ENCODE peak calls at places on chromosomes 11 and 22, in seven cellular contexts. H is GM12878, M is HepG2, X is GM12892, J is SK-N-SH, V is H1, S is K562. A is an unnamed sample.

GRCh38 chr11:106280041-106280440 is 202.6 kb downstream of the AASDHPPT start:
- DNase-seq in H (no peak), M (no peak), X (no peak), J (no peak), V (no peak), S (no peak), A (no peak)

GRCh38 chr11:12175694-12176241 is 65.4 kb downstream of the MICAL2 start:
- DNase-seq in H (no peak), M (no peak), X (no peak), J (no peak), V (no peak), S (peak), A (no peak)

GRCh38 chr11:19558189-19558986 is 154.2 kb upstream of the NAV2 start:
- DNase-seq in H (no peak), M (no peak), X (no peak), J (no peak), V (no peak), S (no peak), A (no peak)

GRCh38 chr22:44023404-44024287 is 456 bp upstream of the PARVB start:
- DNase-seq in H (no peak), M (no peak), X (peak), J (peak), V (no peak), S (peak), A (peak)

GRCh38 chr11:46826310-46827044 is 19.6 kb downstream of the CKAP5 start:
- DNase-seq in H (no peak), M (peak), X (peak), J (peak), V (no peak), S (peak), A (peak)

GRCh38 chr22:29072979-29073617 is at the start of gene KREMEN1:
- DNase-seq in H (no peak), M (no peak), X (no peak), J (no peak), V (no peak), S (no peak), A (no peak)

GRCh38 chr11:112613051-112613972 is 347.9 kb upstream of the NCAM1 start:
- DNase-seq in H (no peak), M (peak), X (no peak), J (peak), V (no peak), S (no peak), A (no peak)

GRCh38 chr11:70078796-70079616 is 889 bp downstream of the ANO1 start:
- DNase-seq in H (no peak), M (no peak), X (no peak), J (peak), V (no peak), S (no peak), A (no peak)

GRCh38 chr11:61596990-61597389 is 16.1 kb upstream of the SYT7 start:
- DNase-seq in H (no peak), M (no peak), X (no peak), J (no peak), V (no peak), S (no peak), A (no peak)

GRCh38 chr22:34608716-34609115 is 457.2 kb upstream of the ISX start:
- DNase-seq in H (no peak), M (no peak), X (no peak), J (no peak), V (no peak), S (no peak), A (no peak)

GRCh38 chr22:19868333-19868732 is 13.7 kb upstream of the GNB1L start:
- DNase-seq in H (no peak), M (no peak), X (no peak), J (no peak), V (no peak), S (no peak), A (no peak)

GRCh38 chr11:111331711-111332479 is 33.5 kb downstream of the POU2AF3 start:
- DNase-seq in H (no peak), M (no peak), X (no peak), J (peak), V (no peak), S (no peak), A (no peak)
- TF ChIP-seq POLR2AphosphoS5 in H (no peak), M (no peak), X (no peak), J (peak), V (no peak), S (no peak), A (peak)

DNA sequence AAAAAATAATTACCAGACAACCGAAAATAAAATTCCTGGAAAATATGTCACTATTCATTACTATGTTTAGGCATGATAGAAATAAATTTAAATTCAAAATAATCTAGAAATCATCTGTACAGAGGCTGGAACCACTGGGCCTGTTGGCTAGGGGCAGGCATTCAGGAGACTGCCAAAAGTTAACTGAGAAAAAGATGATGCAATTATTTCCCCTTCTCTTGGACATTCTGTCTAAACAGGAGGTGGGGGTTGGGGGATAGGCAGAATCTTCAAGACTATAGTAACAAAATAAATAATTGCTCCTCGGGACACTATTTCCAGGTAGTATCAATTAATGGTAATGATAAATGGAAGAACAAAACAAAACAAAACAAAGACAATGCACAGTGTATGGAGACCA is 14.1 kb downstream of the BTBD10 start:
- DNase-seq in H (no peak), M (no peak), X (no peak), J (no peak), V (no peak), S (peak), A (no peak)
- TF ChIP-seq TAF1 in H (no peak), M (no peak), X (no peak), J (no peak), V (no peak), S (no peak), A (no peak)

GRCh38 chr11:117827521-117828511 is 3.3 kb upstream of the FXYD2 start:
- DNase-seq in H (no peak), M (no peak), X (no peak), J (no peak), V (no peak), S (no peak), A (no peak)

GRCh38 chr11:117828641-117829368 is 4.3 kb upstream of the FXYD2 start:
- DNase-seq in H (no peak), M (no peak), X (no peak), J (no peak), V (no peak), S (peak), A (no peak)

GRCh38 chr11:117830072-117830471 is 5.5 kb upstream of the FXYD2 start:
- DNase-seq in H (no peak), M (no peak), X (no peak), J (no peak), V (no peak), S (no peak), A (no peak)

GRCh38 chr11:117830674-117831351 is 6.3 kb upstream of the FXYD2 start:
- DNase-seq in H (no peak), M (no peak), X (no peak), J (no peak), V (no peak), S (no peak), A (no peak)

GRCh38 chr11:117829369-117829725 is 4.8 kb upstream of the FXYD2 start:
- DNase-seq in H (no peak), M (no peak), X (no peak), J (no peak), V (no peak), S (no peak), A (no peak)
- TF ChIP-seq POLR2AphosphoS5 in H (no peak), M (no peak), X (no peak), J (no peak), V (no peak), S (no peak), A (no peak)

DNA sequence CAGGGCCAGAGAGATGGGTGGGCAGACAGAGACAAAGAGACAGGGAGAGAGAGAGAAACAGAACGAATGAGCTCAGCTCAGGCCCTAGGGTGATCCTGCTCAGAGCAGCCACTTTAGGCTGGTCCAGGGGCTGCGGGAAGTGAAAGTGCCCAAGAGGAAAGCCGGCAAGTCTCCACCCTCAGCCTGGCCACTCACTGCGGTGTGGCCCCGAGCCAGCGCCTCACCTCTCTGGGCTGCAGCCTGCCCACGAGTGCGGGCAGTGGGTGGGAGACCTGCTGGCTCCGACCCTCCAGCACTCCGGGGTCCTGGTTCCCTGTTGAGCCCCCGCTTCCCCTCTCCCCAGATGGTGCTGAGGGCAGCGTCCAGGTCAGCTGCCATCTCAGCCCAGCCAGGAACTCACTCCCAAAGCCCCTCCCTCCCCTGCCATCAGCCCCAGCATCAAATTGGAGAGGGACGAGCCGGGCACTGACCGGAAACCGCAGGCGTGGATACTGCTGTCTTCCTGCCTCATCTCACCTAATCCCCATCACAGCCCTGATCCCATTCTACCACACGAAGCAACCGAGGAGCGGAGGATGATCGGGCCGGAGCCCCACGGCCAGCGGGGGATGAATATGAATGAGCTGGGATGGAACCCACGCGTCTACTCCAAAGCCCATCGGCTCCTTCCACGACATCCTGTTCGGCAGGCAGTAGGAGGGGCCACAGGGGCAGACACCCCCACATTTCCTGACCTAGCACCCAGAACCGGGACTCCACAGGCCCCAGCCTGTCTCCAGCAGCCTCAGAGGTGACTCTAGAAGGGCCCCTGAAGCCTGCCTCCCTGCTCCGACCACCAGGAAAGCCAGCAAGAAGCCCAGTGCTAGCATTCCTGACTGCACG is 16.9 kb downstream of the ELFN2 start:
- DNase-seq in H (no peak), M (no peak), X (no peak), J (no peak), V (no peak), S (no peak), A (no peak)
- TF ChIP-seq TAF1 in H (no peak), M (no peak), X (no peak), J (no peak), V (no peak), S (no peak), A (no peak)

DNA sequence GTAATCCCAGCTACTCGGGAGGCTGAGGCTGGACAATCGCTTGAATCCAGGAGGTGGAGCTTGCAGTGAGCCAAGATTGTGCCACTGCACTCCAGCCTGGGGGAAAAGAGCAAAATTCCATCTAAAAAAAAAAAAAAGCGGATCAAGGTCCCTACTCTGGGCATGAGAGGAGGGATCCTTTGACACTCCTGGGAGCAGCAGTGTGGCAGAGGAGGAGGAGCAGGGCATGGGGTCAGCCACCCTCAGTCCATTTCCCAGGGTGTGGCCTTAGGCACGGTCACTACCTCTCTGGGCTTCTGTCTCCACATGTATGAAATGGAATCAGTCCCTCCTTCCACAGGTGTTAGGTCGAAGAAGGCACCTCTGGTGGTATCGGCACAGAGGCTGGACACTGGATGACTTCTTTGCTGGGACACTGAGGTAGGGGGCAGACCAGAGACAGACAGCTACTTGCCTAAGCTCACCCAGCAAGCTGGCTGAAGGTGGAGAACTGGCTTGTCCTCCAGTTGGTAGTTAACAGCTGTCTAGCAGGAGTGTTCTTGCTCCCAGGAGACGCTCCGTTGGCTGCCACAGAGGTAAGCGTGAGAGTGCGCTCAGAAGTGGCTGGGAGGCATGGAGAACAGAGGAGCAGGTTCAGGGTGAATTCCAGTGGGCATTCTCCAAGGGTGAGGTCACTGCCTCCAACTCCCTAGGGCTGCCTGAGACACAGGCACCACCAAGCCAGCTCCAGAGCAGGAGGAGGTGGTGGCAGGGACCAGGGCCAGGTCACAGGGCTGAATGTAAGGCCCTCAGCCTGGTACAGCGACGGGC is 19.6 kb downstream of the TXN2 start:
- DNase-seq in H (no peak), M (peak), X (no peak), J (no peak), V (peak), S (no peak), A (no peak)
- TF ChIP-seq POLR2AphosphoS5 in H (no peak), M (no peak), X (no peak), J (no peak), V (peak), S (no peak), A (no peak)

GRCh38 chr22:27314276-27314807 is 487.2 kb downstream of the MN1 start:
- DNase-seq in H (no peak), M (no peak), X (no peak), J (no peak), V (no peak), S (peak), A (no peak)

GRCh38 chr22:27310966-27311665 is 490.4 kb downstream of the MN1 start:
- DNase-seq in H (no peak), M (no peak), X (no peak), J (no peak), V (no peak), S (no peak), A (no peak)

GRCh38 chr22:27309713-27310112 is 491.8 kb downstream of the MN1 start:
- DNase-seq in H (no peak), M (no peak), X (no peak), J (no peak), V (no peak), S (no peak), A (no peak)

GRCh38 chr22:27312567-27313507 is 488.7 kb downstream of the MN1 start:
- DNase-seq in H (no peak), M (no peak), X (no peak), J (no peak), V (no peak), S (no peak), A (no peak)

DNA sequence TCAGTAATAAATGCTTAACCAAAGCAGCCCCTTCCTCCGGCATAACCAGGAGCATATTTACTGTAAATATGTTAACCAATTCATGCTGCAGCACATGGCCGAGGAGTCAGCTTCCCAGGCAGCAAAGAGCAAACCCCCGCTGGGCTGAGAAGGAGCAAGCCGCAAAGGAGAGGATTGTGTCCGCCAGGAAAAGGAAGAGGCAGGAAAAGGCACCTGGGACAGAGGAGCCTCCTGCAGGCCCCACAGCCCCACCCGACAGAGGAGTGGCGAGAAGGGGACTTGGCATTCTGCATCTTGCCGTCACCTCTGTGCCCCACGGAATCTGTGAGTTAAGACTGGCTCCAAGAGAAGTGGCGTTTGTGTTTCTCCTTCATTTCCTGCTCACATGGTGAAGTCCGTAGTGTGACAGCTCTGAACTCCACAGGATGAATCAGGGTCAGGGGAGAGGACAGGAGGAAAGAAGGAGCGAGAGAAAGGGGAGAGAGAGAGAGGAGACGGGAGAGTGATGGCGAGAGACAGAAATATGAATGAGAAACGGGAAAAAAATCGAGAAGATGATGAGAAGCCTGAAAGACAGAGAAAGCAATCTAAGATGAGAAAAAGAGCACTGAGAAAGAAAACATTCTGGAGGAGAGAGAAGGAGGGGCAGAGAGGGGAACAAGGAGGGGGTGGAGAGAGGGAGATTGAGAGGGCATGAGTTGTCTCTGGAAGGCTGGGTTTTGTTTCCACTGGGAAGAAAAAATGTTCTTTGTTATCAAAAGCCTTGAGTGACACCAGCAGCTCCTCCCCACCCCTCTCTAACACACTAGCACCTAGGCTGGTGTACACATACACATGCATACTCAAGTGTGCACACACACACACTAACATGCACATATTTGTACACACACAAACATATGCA is 489.6 kb downstream of the MN1 start:
- DNase-seq in H (no peak), M (no peak), X (no peak), J (no peak), V (no peak), S (no peak), A (no peak)
- TF ChIP-seq TAF1 in H (no peak), M (no peak), X (no peak), J (no peak), V (no peak), S (no peak), A (no peak)